ENCODE peak calls at places on chromosomes 5 and 9, in five cellular contexts. One of them, this sample, is unnamed. For H3K4me1, the result is how much of the 10 kb centered on the place peaks cover.

GRCh38 chr5:173745123-173745522 is 128.7 kb upstream of the BOD1 start:
- DNase-seq in tibial nerve: no peak
- DNase-seq in sigmoid colon: no peak
- DNase-seq in GM23248: no peak
- DNase-seq in CD4-positive, alpha-beta memory T cell: no peak
- DNase-seq in this sample: peak

GRCh38 chr5:14202462-14202861 is 59.3 kb downstream of the TRIO start:
- DNase-seq in sigmoid colon: no peak
- DNase-seq in CD4-positive, alpha-beta memory T cell: no peak
- DNase-seq in GM23248: peak
- DNase-seq in tibial nerve: no peak
- DNase-seq in this sample: no peak

GRCh38 chr5:122184676-122185255 is 55.4 kb downstream of the ZNF474 start:
- DNase-seq in CD4-positive, alpha-beta memory T cell: no peak
- DNase-seq in tibial nerve: no peak
- DNase-seq in sigmoid colon: no peak
- DNase-seq in GM23248: no peak
- DNase-seq in this sample: no peak

GRCh38 chr5:39697891-39698290 is 273.1 kb upstream of the DAB2 start:
- DNase-seq in GM23248: no peak
- DNase-seq in sigmoid colon: no peak
- DNase-seq in tibial nerve: no peak
- DNase-seq in CD4-positive, alpha-beta memory T cell: no peak
- DNase-seq in this sample: no peak

GRCh38 chr9:117343416-117343815 is 71.4 kb downstream of the ASTN2 start:
- DNase-seq in sigmoid colon: no peak
- DNase-seq in GM23248: peak
- DNase-seq in tibial nerve: no peak
- DNase-seq in CD4-positive, alpha-beta memory T cell: no peak
- DNase-seq in this sample: no peak

GRCh38 chr9:34157308-34157707 is 21.5 kb upstream of the UBAP1 start:
- DNase-seq in sigmoid colon: no peak
- DNase-seq in CD4-positive, alpha-beta memory T cell: no peak
- DNase-seq in tibial nerve: no peak
- DNase-seq in GM23248: no peak
- DNase-seq in this sample: no peak

GRCh38 chr5:168529361-168530234 is 493 bp downstream of the FBLL1 start:
- DNase-seq in GM23248: peak
- DNase-seq in sigmoid colon: no peak
- DNase-seq in CD4-positive, alpha-beta memory T cell: no peak
- DNase-seq in tibial nerve: no peak
- DNase-seq in this sample: no peak

GRCh38 chr5:95816341-95816740 is 6.2 kb downstream of the GLRX start:
- DNase-seq in tibial nerve: no peak
- DNase-seq in GM23248: no peak
- DNase-seq in CD4-positive, alpha-beta memory T cell: no peak
- DNase-seq in sigmoid colon: no peak
- DNase-seq in this sample: no peak

GRCh38 chr5:120314201-120314600 is 149.9 kb upstream of the PRR16 start:
- DNase-seq in tibial nerve: no peak
- DNase-seq in GM23248: peak
- DNase-seq in sigmoid colon: no peak
- DNase-seq in CD4-positive, alpha-beta memory T cell: no peak
- DNase-seq in this sample: no peak

GRCh38 chr9:31103836-31104235 is 1280.6 kb upstream of the ACO1 start:
- DNase-seq in GM23248: no peak
- DNase-seq in sigmoid colon: no peak
- DNase-seq in tibial nerve: no peak
- DNase-seq in CD4-positive, alpha-beta memory T cell: no peak
- DNase-seq in this sample: no peak

GRCh38 chr5:167049043-167049663 is 1242.3 kb upstream of the WWC1 start:
- DNase-seq in tibial nerve: peak
- DNase-seq in GM23248: peak
- DNase-seq in CD4-positive, alpha-beta memory T cell: no peak
- DNase-seq in sigmoid colon: no peak
- DNase-seq in this sample: no peak

GRCh38 chr5:167051369-167051768 is 1240.1 kb upstream of the WWC1 start:
- DNase-seq in tibial nerve: no peak
- DNase-seq in sigmoid colon: no peak
- DNase-seq in CD4-positive, alpha-beta memory T cell: no peak
- DNase-seq in GM23248: no peak
- DNase-seq in this sample: no peak

GRCh38 chr5:167050568-167051214 is 1240.8 kb upstream of the WWC1 start:
- DNase-seq in tibial nerve: no peak
- DNase-seq in sigmoid colon: no peak
- DNase-seq in GM23248: no peak
- DNase-seq in CD4-positive, alpha-beta memory T cell: no peak
- DNase-seq in this sample: no peak

DNA sequence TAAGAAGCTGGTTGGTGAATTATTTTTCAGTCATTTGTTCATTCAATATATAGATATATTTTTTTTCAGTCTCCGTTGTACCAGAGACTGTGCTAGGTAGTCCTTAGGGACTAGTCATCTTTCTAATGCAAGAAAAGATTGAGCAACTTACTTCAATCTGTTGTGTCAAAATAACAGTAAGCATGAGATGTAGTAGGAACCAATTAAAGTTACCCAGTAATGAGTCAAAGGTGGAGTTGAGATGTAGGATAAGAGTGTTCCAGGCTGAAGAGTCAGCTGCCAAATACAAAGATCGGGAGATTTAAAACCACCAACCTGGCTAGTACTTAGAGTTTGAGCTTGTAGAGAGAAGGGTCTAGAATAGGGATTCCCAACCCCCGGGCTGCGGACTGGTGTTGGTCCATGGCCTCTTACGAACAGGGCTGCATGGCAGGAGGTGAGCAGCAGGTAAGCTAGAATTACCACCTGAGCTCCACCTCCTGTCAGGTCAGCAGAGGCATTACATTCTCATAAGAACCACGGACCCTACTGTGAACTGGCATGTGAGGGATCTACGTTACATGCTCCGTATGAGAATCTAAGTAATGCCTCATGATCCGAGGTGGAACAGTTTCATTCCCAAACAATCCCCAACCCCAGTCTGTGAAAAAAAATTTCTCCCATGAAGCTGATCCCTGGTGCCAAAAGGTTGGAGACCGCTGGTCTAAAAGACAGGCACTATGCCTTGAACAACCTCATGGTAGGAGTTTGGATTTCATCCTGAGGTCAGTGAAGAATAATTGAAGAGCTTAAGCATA is 1241.5 kb upstream of the WWC1 start:
- DNase-seq in GM23248: no peak
- DNase-seq in tibial nerve: no peak
- DNase-seq in CD4-positive, alpha-beta memory T cell: no peak
- DNase-seq in sigmoid colon: no peak
- DNase-seq in this sample: no peak
- H3K27ac ChIP-seq in GM23248: no peak
- H3K27ac ChIP-seq in tibial nerve: no peak
- H3K27ac ChIP-seq in CD4-positive, alpha-beta memory T cell: no peak
- H3K27ac ChIP-seq in sigmoid colon: no peak
- H3K27ac ChIP-seq in this sample: no peak

GRCh38 chr5:150502847-150503246 is 5.1 kb upstream of the NDST1 start:
- DNase-seq in GM23248: no peak
- DNase-seq in CD4-positive, alpha-beta memory T cell: no peak
- DNase-seq in tibial nerve: no peak
- DNase-seq in sigmoid colon: no peak
- DNase-seq in this sample: no peak
- H3K4me1 ChIP-seq in GM23248: half or more
- H3K4me1 ChIP-seq in CD4-positive, alpha-beta memory T cell: under half
- H3K4me1 ChIP-seq in tibial nerve: under half
- H3K4me1 ChIP-seq in sigmoid colon: half or more
- H3K4me1 ChIP-seq in this sample: half or more

DNA sequence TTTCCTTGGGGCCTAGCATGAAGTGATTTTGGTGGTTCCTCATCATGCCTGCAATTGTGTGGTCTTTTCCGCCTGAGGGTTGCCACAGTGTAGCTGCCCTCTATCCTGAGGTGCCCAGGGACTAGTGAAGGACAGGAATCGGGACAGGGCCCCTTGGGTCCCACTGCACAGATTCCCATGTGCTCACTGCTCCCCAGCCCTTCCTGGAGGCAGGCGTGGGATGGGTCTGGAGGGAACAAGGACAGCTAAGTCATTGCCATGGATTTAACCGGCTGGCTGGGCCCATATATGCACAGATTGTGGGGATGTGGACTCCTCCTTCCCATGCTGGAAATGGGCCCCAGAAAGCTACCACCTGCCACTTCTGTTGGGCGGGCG is 122.3 kb upstream of the PITX1 start:
- DNase-seq in tibial nerve: no peak
- DNase-seq in GM23248: no peak
- DNase-seq in CD4-positive, alpha-beta memory T cell: no peak
- DNase-seq in sigmoid colon: no peak
- DNase-seq in this sample: no peak
- H3K27ac ChIP-seq in tibial nerve: no peak
- H3K27ac ChIP-seq in GM23248: no peak
- H3K27ac ChIP-seq in CD4-positive, alpha-beta memory T cell: no peak
- H3K27ac ChIP-seq in sigmoid colon: no peak
- H3K27ac ChIP-seq in this sample: no peak

DNA sequence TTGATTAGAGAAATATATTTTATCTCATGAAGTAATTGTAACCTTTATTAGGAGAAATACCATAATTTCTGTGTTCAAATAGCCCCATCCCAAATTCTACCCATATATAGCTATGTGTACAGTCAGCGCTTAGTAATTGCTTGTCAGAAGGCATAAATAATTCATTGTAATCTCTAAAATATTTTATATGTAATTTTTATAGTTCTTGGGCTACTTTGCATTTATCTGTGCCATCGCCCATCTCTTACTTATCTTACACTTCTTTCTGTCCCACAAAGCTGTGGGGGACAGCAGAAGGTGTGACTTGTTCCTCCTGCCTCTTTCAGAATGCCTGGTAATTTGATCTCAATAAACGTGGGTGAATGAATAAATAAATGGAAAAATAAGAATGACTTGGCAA is 5.5 kb downstream of the ADAMTSL1 start:
- DNase-seq in CD4-positive, alpha-beta memory T cell: no peak
- DNase-seq in sigmoid colon: no peak
- DNase-seq in GM23248: peak
- DNase-seq in tibial nerve: no peak
- DNase-seq in this sample: no peak
- H3K4me1 ChIP-seq in CD4-positive, alpha-beta memory T cell: under half
- H3K4me1 ChIP-seq in sigmoid colon: under half
- H3K4me1 ChIP-seq in GM23248: half or more
- H3K4me1 ChIP-seq in tibial nerve: under half
- H3K4me1 ChIP-seq in this sample: under half

GRCh38 chr5:38506302-38506701 is 50.1 kb downstream of the LIFR start:
- DNase-seq in CD4-positive, alpha-beta memory T cell: no peak
- DNase-seq in tibial nerve: no peak
- DNase-seq in sigmoid colon: no peak
- DNase-seq in GM23248: no peak
- DNase-seq in this sample: no peak
- H3K27ac ChIP-seq in CD4-positive, alpha-beta memory T cell: no peak
- H3K27ac ChIP-seq in tibial nerve: no peak
- H3K27ac ChIP-seq in sigmoid colon: no peak
- H3K27ac ChIP-seq in GM23248: no peak
- H3K27ac ChIP-seq in this sample: no peak

DNA sequence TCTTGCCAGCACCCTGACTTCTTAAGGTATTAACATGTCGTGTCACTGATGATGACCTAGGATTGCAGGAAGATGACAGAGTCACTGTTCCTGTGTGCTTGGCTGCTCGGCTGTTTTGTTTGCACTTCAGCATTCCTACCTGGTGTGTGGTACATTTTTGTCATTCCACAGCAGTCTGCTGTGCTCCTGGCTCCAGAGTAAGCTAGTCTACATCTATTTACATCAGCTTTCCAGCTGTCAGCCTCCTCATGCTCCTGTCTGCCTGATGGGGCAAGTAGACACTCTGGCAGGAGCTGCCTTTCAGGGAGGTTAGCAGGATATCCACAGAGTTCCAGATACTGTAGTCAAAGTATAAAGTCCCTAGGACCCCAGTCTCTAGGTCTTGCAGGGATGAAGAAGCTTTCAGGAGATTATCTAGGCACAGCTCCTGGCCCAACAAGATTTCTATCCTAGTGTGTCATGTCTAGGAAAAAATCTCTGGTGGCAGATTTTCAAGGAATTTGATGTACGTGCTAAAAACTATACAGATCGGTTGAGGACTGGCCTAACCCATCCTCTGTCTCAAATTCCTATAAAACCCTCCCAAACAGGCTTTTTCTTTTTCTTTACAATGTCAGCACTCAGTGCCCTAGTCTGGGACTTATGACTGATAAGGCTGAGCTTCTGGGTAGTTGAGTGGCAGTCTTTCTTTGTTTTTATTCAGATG is 28.5 kb downstream of the RUSC2 start:
- DNase-seq in CD4-positive, alpha-beta memory T cell: no peak
- DNase-seq in sigmoid colon: no peak
- DNase-seq in tibial nerve: no peak
- DNase-seq in GM23248: peak
- DNase-seq in this sample: no peak
- H3K4me1 ChIP-seq in CD4-positive, alpha-beta memory T cell: under half
- H3K4me1 ChIP-seq in sigmoid colon: half or more
- H3K4me1 ChIP-seq in tibial nerve: under half
- H3K4me1 ChIP-seq in GM23248: half or more
- H3K4me1 ChIP-seq in this sample: under half

GRCh38 chr9:116103976-116104820 is 49.4 kb upstream of the PAPPA start:
- DNase-seq in CD4-positive, alpha-beta memory T cell: no peak
- DNase-seq in sigmoid colon: no peak
- DNase-seq in tibial nerve: no peak
- DNase-seq in GM23248: peak
- DNase-seq in this sample: no peak
- H3K27ac ChIP-seq in CD4-positive, alpha-beta memory T cell: no peak
- H3K27ac ChIP-seq in sigmoid colon: no peak
- H3K27ac ChIP-seq in tibial nerve: no peak
- H3K27ac ChIP-seq in GM23248: peak
- H3K27ac ChIP-seq in this sample: no peak

DNA sequence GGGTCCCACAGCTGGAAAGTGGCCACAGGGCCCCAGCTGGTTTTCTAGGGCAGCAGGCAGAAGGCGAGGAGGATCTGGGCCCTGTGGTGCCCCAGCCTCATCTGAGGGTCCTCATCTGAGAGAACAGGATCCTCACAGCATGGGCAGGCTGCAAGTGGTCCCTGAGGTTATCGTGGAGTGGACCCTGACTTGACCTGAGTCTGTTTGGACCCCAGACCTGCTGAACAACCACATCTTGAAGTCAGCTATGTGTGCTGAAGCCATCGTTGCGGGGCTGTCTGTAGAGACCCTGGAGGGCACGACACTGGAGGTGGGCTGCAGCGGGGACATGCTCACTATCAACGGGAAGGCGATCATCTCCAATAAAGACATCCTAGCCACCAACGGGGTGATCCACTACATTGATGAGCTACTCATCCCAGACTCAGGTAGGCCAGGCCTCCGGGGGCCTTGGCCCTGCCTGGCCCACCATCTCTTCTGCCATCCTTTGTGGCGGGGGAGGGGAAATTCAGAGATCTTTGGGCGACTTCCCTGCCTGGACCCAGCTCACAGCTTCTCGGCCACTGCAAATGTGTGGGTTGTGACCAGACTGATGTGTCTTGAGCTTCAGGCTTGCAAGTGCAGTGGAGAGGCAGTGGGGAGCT is 24.0 kb downstream of the TGFBI start:
- DNase-seq in sigmoid colon: no peak
- DNase-seq in CD4-positive, alpha-beta memory T cell: no peak
- DNase-seq in GM23248: no peak
- DNase-seq in tibial nerve: no peak
- DNase-seq in this sample: peak
- H3K4me1 ChIP-seq in sigmoid colon: half or more
- H3K4me1 ChIP-seq in CD4-positive, alpha-beta memory T cell: under half
- H3K4me1 ChIP-seq in GM23248: half or more
- H3K4me1 ChIP-seq in tibial nerve: under half
- H3K4me1 ChIP-seq in this sample: under half